ENCODE peak calls at places on chromosome X, in four cellular contexts. I is mesenchymal stem cell, L is IMR-90, R is neuronal stem cell. V is an unnamed sample. For H3K4me1 and H3K79me1, the result is how much of the 10 kb centered on the place peaks cover.

GRCh38 chrX:97563531-97564133 is 679.9 kb downstream of the RPA4 start:
- DNase-seq in I (peak), L (peak), R (no peak), V (no peak)

GRCh38 chrX:123324628-123325027 is 140.6 kb downstream of the GRIA3 start:
- DNase-seq in I (no peak), L (no peak), R (no peak), V (no peak)

GRCh38 chrX:45011131-45011530 is 138.1 kb downstream of the KDM6A start:
- DNase-seq in I (peak), L (peak), R (no peak), V (no peak)

GRCh38 chrX:22577181-22577580 is 304.5 kb downstream of the CBLL2 start:
- DNase-seq in I (peak), L (peak), R (no peak), V (no peak)

GRCh38 chrX:41445171-41445570 is 2.0 kb upstream of the NYX start:
- DNase-seq in I (no peak), L (no peak), R (no peak), V (no peak)

GRCh38 chrX:47586043-47586787 is 4.0 kb downstream of the TIMP1 start:
- DNase-seq in I (no peak), L (no peak), R (no peak), V (no peak)

GRCh38 chrX:36867143-36867542 is 141.0 kb upstream of the FAM47C start:
- DNase-seq in I (peak), L (peak), R (peak), V (peak)

GRCh38 chrX:13463608-13464007 is 105.8 kb upstream of the EGFL6 start:
- DNase-seq in I (peak), L (peak), R (no peak), V (no peak)

GRCh38 chrX:132444936-132445335 is 43.9 kb downstream of the MBNL3 start:
- DNase-seq in I (no peak), L (no peak), R (no peak), V (no peak)

GRCh38 chrX:105880491-105880890 is 58.2 kb downstream of the NRK start:
- DNase-seq in I (no peak), L (no peak), R (no peak), V (no peak)

GRCh38 chrX:1595711-1596060 is 4.3 kb downstream of the AKAP17A start:
- DNase-seq in I (no peak), L (no peak), R (no peak), V (no peak)

GRCh38 chrX:56802921-56803848 is 74.1 kb downstream of the NBDY start:
- DNase-seq in I (peak), L (peak), R (peak), V (peak)

GRCh38 chrX:133640161-133641015 is 225.1 kb upstream of the GPC4 start:
- DNase-seq in I (no peak), L (no peak), R (peak), V (peak)

GRCh38 chrX:1686642-1687041 is 71.8 kb downstream of the ASMT start:
- DNase-seq in I (no peak), L (no peak), R (no peak), V (no peak)

GRCh38 chrX:32877592-32877991 is 333.8 kb downstream of the DMD start:
- DNase-seq in I (no peak), L (peak), R (no peak), V (peak)

GRCh38 chrX:152915541-152916241 is 17.8 kb downstream of the ZNF185 start:
- DNase-seq in I (peak), L (peak), R (no peak), V (peak)

GRCh38 chrX:110675866-110676265 is 119.8 kb downstream of the CHRDL1 start:
- DNase-seq in I (no peak), L (no peak), R (no peak), V (no peak)

GRCh38 chrX:153688900-153689590 is 1.3 kb downstream of the SLC6A8 start:
- DNase-seq in I (no peak), L (peak), R (no peak), V (no peak)

GRCh38 chrX:8455600-8455999 is 9.0 kb upstream of the VCX3B start:
- DNase-seq in I (no peak), L (no peak), R (no peak), V (no peak)

GRCh38 chrX:118231464-118231863 is 114.4 kb upstream of the WDR44 start:
- DNase-seq in I (no peak), L (peak), R (no peak), V (no peak)

GRCh38 chrX:31589503-31589902 is 517.7 kb upstream of the FTHL17 start:
- DNase-seq in I (no peak), L (no peak), R (no peak), V (no peak)

GRCh38 chrX:140274761-140275525 is 229.9 kb downstream of the SOX3 start:
- DNase-seq in I (peak), L (peak), R (peak), V (peak)

GRCh38 chrX:22124098-22124497 is 92.0 kb downstream of the PHEX start:
- DNase-seq in I (no peak), L (no peak), R (no peak), V (no peak)

GRCh38 chrX:3659761-3660160 is 53.7 kb downstream of the PRKX start:
- DNase-seq in I (peak), L (peak), R (no peak), V (peak)

GRCh38 chrX:117972681-117973080 is 143.9 kb downstream of the KLHL13 start:
- DNase-seq in I (no peak), L (peak), R (no peak), V (peak)

GRCh38 chrX:40734956-40735317 is 405 bp downstream of the MED14 start:
- DNase-seq in I (peak), L (no peak), R (no peak), V (no peak)

DNA sequence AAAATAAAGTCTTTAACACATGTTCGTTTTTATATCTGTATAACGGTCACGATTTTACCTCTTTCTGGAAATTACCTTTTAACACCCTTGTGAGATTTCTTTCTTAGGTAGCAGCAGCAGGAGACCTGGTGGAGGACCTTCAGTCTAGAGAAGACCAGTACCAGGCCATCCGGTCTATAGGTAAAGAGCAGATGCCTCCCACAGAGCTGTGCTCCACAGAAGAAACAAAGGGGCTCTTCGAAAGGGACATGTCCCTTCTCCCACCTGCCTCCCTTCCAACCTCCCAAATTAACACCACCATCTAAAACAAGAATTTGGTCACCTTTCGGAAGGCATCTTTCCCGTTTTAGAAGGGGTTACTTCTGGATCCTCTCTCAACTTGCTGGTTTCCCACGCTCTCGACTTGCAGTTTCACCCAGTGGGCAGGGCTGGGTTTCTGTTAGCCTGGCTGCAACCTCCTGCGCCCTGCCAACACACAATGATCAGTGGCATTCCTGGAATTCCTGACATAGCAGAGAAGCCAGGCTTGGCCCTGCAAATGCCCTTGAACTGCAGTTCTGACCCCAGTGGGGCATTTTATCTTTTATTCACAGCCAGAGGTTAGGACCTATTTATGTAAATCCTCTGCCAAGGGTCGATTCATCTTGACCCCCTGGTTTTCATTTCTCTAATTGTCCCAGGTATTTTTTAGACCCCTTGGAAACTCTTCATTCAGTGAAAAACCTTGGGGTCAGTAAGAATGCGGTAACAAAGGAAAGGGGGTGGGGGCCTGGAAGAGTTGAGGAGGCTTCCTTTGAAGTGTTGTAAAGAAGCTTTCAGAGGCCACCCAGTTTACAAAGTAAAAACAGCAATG is 217.8 kb downstream of the ZNF674 start:
- DNase-seq in I (peak), L (no peak), R (peak), V (peak)
- H3K9ac ChIP-seq in I (no peak), L (no peak), R (no peak), V (no peak)

GRCh38 chrX:27008486-27008885 is 454.7 kb downstream of the PPP4R3C start:
- DNase-seq in I (no peak), L (no peak), R (no peak), V (no peak)
- H3K4me1 ChIP-seq in I (under half), L (under half), R (under half), V (under half)

DNA sequence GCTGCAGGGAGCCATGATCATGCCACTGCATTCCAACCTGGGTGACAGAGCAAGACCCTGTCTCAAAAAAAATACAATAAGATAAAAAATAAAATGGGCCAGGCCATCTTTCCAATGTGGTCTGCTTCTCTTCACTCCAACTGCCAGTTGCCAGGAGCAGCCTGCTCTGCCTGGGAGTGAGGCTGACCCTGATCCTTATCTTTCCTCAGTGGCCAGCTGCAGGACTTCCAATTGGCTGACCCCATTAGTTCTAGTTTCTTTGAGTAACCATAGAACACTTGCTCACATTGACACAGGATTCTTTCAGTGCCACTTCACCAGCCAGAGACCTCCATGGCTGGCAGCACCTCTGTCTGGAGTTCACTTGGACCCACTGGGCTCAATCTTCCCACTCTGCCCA is 258.6 kb downstream of the MID1IP1 start:
- DNase-seq in I (no peak), L (no peak), R (no peak), V (no peak)
- H3K79me1 ChIP-seq in I (under half), L (under half), R (under half), V (under half)

GRCh38 chrX:68828740-68829593 is at the start of gene EFNB1:
- DNase-seq in I (peak), L (peak), R (peak), V (peak)

GRCh38 chrX:68827256-68827655 is 1.6 kb upstream of the EFNB1 start:
- DNase-seq in I (no peak), L (no peak), R (no peak), V (no peak)

GRCh38 chrX:68829594-68830485 is 1.0 kb downstream of the EFNB1 start:
- DNase-seq in I (peak), L (peak), R (no peak), V (no peak)

GRCh38 chrX:68826113-68826980 is 2.5 kb upstream of the EFNB1 start:
- DNase-seq in I (no peak), L (no peak), R (no peak), V (no peak)

DNA sequence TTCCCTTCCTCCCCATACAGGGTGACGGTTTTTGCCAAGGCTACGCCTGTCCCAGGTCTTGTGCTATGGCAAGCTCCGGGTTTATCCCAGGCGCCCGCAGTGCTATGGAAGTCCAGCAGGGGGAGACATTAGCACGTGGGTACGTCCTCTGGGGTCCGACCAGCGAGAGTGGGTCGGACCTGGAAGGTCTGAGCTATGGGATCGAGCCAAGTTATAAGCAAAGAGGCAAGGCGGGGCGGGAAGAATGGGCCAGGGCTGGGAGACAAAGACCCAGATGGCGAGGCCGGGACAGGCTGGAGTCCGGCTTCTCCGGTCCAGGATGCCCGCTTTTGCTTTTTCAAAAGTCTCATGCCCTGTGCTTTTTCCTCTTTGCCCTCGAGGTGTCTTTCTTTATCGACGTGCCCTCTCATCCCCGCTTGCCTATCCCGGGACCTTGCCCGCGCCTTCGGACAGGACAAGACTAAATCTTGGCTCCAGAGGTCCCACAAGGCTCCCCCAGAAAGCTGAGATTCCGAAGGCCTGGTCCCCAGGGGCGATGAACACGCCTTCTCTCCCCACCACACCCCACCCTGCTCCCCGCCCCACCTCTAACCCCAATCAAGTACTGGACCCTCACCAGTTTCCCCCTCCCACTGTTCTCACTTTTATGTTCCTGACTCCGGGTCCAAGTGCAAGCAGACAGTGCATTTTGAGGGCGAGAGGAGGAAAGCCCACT is 816 bp upstream of the EFNB1 start:
- DNase-seq in I (peak), L (peak), R (peak), V (peak)
- H3K9ac ChIP-seq in I (peak), L (peak), R (peak), V (peak)

DNA sequence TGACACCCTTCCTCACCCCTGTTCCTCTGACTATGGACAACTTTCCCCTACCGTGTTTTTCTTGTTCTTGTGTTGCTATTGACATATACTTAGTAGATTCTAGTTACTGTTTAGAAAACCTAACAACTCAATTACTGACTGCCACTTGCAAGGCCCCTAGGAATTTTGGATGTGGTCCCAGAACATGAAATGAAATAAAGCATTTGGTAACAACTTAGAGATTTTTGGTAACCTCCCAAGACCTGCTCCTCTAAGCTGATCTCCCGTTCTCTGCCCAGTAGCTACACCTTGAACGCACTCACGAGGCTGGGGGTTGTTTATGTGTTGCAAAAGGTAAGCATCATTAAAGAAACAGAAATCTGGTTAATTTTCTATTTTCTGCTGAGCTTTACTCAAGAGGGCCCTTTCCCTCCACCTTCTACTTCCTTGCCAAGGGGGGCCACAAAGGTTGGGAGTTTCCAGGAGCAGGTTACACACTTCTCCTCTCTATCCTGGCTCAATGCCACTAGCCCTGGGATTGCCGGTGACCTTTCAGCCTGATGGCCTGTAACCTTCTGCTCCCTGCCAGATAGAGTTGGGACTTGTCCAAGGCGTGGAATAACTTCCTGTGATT is 20.5 kb downstream of the GAB3 start:
- DNase-seq in I (peak), L (peak), R (no peak), V (no peak)
- H3K4me1 ChIP-seq in I (under half), L (under half), R (under half), V (under half)

GRCh38 chrX:149819371-149819770 is 37.6 kb downstream of the MAGEA9 start:
- DNase-seq in I (no peak), L (no peak), R (no peak), V (no peak)
- H3K79me1 ChIP-seq in I (under half), L (under half), R (under half), V (under half)

GRCh38 chrX:14916017-14916674 is 42.9 kb downstream of the MOSPD2 start:
- DNase-seq in I (peak), L (peak), R (no peak), V (no peak)
- H3K9ac ChIP-seq in I (no peak), L (no peak), R (no peak), V (no peak)

GRCh38 chrX:120235284-120235683 is 15.3 kb upstream of the ZBTB33 start:
- DNase-seq in I (no peak), L (no peak), R (no peak), V (peak)
- H3K4me1 ChIP-seq in I (under half), L (under half), R (under half), V (under half)

V was measured in mesendoderm.